ENCODE peak calls at places on chromosomes 5 and 9, in four cellular contexts. One of them, this sample, is unnamed.

GRCh38 chr5:172451771-172452197 is 2.5 kb downstream of the SH3PXD2B start:
- DNase-seq in naive thymus-derived CD4-positive, alpha-beta T cell: no peak
- DNase-seq in choroid plexus epithelial cell: peak
- DNase-seq in PC-9: peak
- DNase-seq in this sample: no peak

GRCh38 chr9:87238545-87238944 is 259.1 kb upstream of the DAPK1 start:
- DNase-seq in naive thymus-derived CD4-positive, alpha-beta T cell: no peak
- DNase-seq in choroid plexus epithelial cell: no peak
- DNase-seq in PC-9: no peak
- DNase-seq in this sample: no peak

GRCh38 chr5:165076686-165077085 is 1571.3 kb downstream of the MAT2B start:
- DNase-seq in naive thymus-derived CD4-positive, alpha-beta T cell: no peak
- DNase-seq in choroid plexus epithelial cell: no peak
- DNase-seq in PC-9: no peak
- DNase-seq in this sample: no peak

GRCh38 chr9:115157245-115157674 is 39.3 kb upstream of the TNC start:
- DNase-seq in naive thymus-derived CD4-positive, alpha-beta T cell: no peak
- DNase-seq in choroid plexus epithelial cell: peak
- DNase-seq in PC-9: peak
- DNase-seq in this sample: no peak

GRCh38 chr9:121013911-121014310 is 36.2 kb downstream of the C5 start:
- DNase-seq in naive thymus-derived CD4-positive, alpha-beta T cell: no peak
- DNase-seq in choroid plexus epithelial cell: no peak
- DNase-seq in PC-9: no peak
- DNase-seq in this sample: no peak

GRCh38 chr5:143336485-143336884 is 67.0 kb downstream of the NR3C1 start:
- DNase-seq in naive thymus-derived CD4-positive, alpha-beta T cell: no peak
- DNase-seq in choroid plexus epithelial cell: no peak
- DNase-seq in PC-9: no peak
- DNase-seq in this sample: no peak

GRCh38 chr5:177142029-177142681 is 8.6 kb downstream of the NSD1 start:
- DNase-seq in naive thymus-derived CD4-positive, alpha-beta T cell: no peak
- DNase-seq in choroid plexus epithelial cell: no peak
- DNase-seq in PC-9: no peak
- DNase-seq in this sample: no peak

GRCh38 chr9:34493972-34494535 is 28.7 kb downstream of the ENHO start:
- DNase-seq in naive thymus-derived CD4-positive, alpha-beta T cell: peak
- DNase-seq in choroid plexus epithelial cell: peak
- DNase-seq in PC-9: no peak
- DNase-seq in this sample: peak

GRCh38 chr9:125272697-125273096 is 11.1 kb downstream of the GAPVD1 start:
- DNase-seq in naive thymus-derived CD4-positive, alpha-beta T cell: no peak
- DNase-seq in choroid plexus epithelial cell: peak
- DNase-seq in PC-9: peak
- DNase-seq in this sample: no peak

GRCh38 chr5:129639331-129639730 is 108.6 kb upstream of the MINAR2 start:
- DNase-seq in naive thymus-derived CD4-positive, alpha-beta T cell: no peak
- DNase-seq in choroid plexus epithelial cell: no peak
- DNase-seq in PC-9: no peak
- DNase-seq in this sample: no peak

DNA sequence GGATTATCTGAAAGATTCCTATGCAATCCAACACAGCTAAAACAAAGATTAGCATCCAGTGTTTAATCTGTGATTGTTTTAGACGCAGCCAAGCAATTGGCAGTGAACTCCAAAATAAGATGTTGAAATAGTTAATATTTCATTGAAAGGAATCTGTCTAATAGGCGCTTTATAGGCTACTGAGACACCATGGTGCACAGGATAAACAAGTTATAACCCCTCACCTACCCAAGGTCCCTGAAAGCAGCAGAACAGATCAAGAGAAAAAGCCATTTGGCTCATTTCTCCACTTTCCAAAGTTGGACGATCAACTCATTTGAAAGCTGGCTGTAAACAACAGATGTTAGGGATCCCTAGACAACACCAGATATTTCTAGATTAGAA is 4.9 kb downstream of the PUM3 start:
- DNase-seq in naive thymus-derived CD4-positive, alpha-beta T cell: no peak
- DNase-seq in choroid plexus epithelial cell: peak
- DNase-seq in PC-9: no peak
- DNase-seq in this sample: no peak
- H3K4me3 ChIP-seq in naive thymus-derived CD4-positive, alpha-beta T cell: no peak
- H3K4me3 ChIP-seq in choroid plexus epithelial cell: no peak
- H3K4me3 ChIP-seq in PC-9: no peak
- H3K4me3 ChIP-seq in this sample: no peak

GRCh38 chr9:137580958-137581331 is 2.2 kb upstream of the DPH7 start:
- DNase-seq in naive thymus-derived CD4-positive, alpha-beta T cell: no peak
- DNase-seq in choroid plexus epithelial cell: no peak
- DNase-seq in PC-9: no peak
- DNase-seq in this sample: no peak

GRCh38 chr9:137582286-137582860 is 3.6 kb upstream of the DPH7 start:
- DNase-seq in naive thymus-derived CD4-positive, alpha-beta T cell: no peak
- DNase-seq in choroid plexus epithelial cell: no peak
- DNase-seq in PC-9: no peak
- DNase-seq in this sample: no peak

GRCh38 chr9:137581361-137582285 is 2.9 kb upstream of the DPH7 start:
- DNase-seq in naive thymus-derived CD4-positive, alpha-beta T cell: no peak
- DNase-seq in choroid plexus epithelial cell: no peak
- DNase-seq in PC-9: no peak
- DNase-seq in this sample: no peak

GRCh38 chr9:137583957-137584356 is 5.2 kb upstream of the DPH7 start:
- DNase-seq in naive thymus-derived CD4-positive, alpha-beta T cell: no peak
- DNase-seq in choroid plexus epithelial cell: no peak
- DNase-seq in PC-9: no peak
- DNase-seq in this sample: no peak

GRCh38 chr9:137583347-137583746 is 4.6 kb upstream of the DPH7 start:
- DNase-seq in naive thymus-derived CD4-positive, alpha-beta T cell: no peak
- DNase-seq in choroid plexus epithelial cell: no peak
- DNase-seq in PC-9: no peak
- DNase-seq in this sample: no peak
- H3K4me3 ChIP-seq in naive thymus-derived CD4-positive, alpha-beta T cell: no peak
- H3K4me3 ChIP-seq in choroid plexus epithelial cell: no peak
- H3K4me3 ChIP-seq in PC-9: no peak
- H3K4me3 ChIP-seq in this sample: no peak

GRCh38 chr9:37650873-37651768 is at the start of gene FRMPD1:
- DNase-seq in naive thymus-derived CD4-positive, alpha-beta T cell: peak
- DNase-seq in choroid plexus epithelial cell: peak
- DNase-seq in PC-9: no peak
- DNase-seq in this sample: peak

GRCh38 chr9:37645903-37646506 is 4.7 kb upstream of the FRMPD1 start:
- DNase-seq in naive thymus-derived CD4-positive, alpha-beta T cell: no peak
- DNase-seq in choroid plexus epithelial cell: no peak
- DNase-seq in PC-9: no peak
- DNase-seq in this sample: no peak

GRCh38 chr9:37653385-37653784 is 2.6 kb downstream of the FRMPD1 start:
- DNase-seq in naive thymus-derived CD4-positive, alpha-beta T cell: no peak
- DNase-seq in choroid plexus epithelial cell: no peak
- DNase-seq in PC-9: no peak
- DNase-seq in this sample: no peak

GRCh38 chr9:37650299-37650872 is 368 bp upstream of the FRMPD1 start:
- DNase-seq in naive thymus-derived CD4-positive, alpha-beta T cell: no peak
- DNase-seq in choroid plexus epithelial cell: no peak
- DNase-seq in PC-9: no peak
- DNase-seq in this sample: no peak
- H3K4me3 ChIP-seq in naive thymus-derived CD4-positive, alpha-beta T cell: no peak
- H3K4me3 ChIP-seq in choroid plexus epithelial cell: no peak
- H3K4me3 ChIP-seq in PC-9: no peak
- H3K4me3 ChIP-seq in this sample: peak

DNA sequence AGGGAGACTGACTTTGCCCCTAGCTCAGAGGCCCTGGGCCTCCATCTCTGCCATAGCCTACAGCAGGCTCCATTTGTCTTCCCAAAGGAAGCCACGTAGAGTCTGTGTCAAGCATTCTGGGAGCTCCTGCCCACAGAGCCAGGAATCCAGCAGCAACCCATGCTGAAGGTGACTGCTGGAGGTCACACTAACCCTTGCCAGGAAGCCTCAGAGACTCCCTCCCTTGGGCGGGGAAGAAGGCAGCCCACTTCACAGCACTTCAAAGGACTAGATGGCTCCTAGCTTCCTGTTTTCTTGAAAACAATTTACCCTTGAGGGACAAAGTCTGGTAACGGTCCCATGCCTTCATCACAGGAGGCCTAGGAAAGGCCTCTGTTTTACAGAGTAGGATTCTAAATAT is 1.7 kb downstream of the CKMT2 start:
- DNase-seq in naive thymus-derived CD4-positive, alpha-beta T cell: no peak
- DNase-seq in choroid plexus epithelial cell: no peak
- DNase-seq in PC-9: no peak
- DNase-seq in this sample: peak
- H3K4me3 ChIP-seq in naive thymus-derived CD4-positive, alpha-beta T cell: no peak
- H3K4me3 ChIP-seq in choroid plexus epithelial cell: no peak
- H3K4me3 ChIP-seq in PC-9: no peak
- H3K4me3 ChIP-seq in this sample: no peak